ENCODE peak calls at places on chromosomes 4 and X, in six cellular contexts. H is HCT116, C is K562, N is GM12878, B is HepG2, Z is Panc1. V is an unnamed sample.

GRCh38 chr4:1459664-1460511 is 53.6 kb upstream of the NKX1-1 start:
- DNase-seq in H (no peak), C (no peak), N (no peak), B (no peak), Z (no peak), V (peak)

GRCh38 chrX:94942603-94943002 is 1268.6 kb downstream of the FAM133A start:
- DNase-seq in H (no peak), C (no peak), N (no peak), B (no peak), Z (no peak), V (no peak)

GRCh38 chr4:68021185-68021584 is 57.9 kb upstream of the TMPRSS11A start:
- DNase-seq in H (peak), C (no peak), N (no peak), B (no peak), Z (no peak), V (no peak)

GRCh38 chrX:81338924-81339323 is 137.0 kb downstream of the SH3BGRL start:
- DNase-seq in H (no peak), C (no peak), N (no peak), B (no peak), Z (no peak), V (no peak)

GRCh38 chr4:145788765-145789164 is 108.8 kb downstream of the C4orf51 start:
- DNase-seq in H (no peak), C (no peak), N (no peak), B (no peak), Z (no peak), V (no peak)

GRCh38 chr4:106978046-106978774 is 57.9 kb downstream of the DKK2 start:
- DNase-seq in H (no peak), C (no peak), N (no peak), B (no peak), Z (no peak), V (no peak)

GRCh38 chrX:44101300-44101699 is 128.1 kb upstream of the NDP start:
- DNase-seq in H (no peak), C (no peak), N (no peak), B (no peak), Z (no peak), V (no peak)

GRCh38 chrX:98068210-98068609 is 1184.5 kb downstream of the RPA4 start:
- DNase-seq in H (no peak), C (no peak), N (no peak), B (no peak), Z (no peak), V (no peak)

GRCh38 chr4:88467392-88467791 is 10.5 kb downstream of the HERC5 start:
- DNase-seq in H (no peak), C (no peak), N (no peak), B (no peak), Z (no peak), V (no peak)

GRCh38 chr4:139331185-139331584 is 28.9 kb upstream of the NDUFC1 start:
- DNase-seq in H (no peak), C (no peak), N (no peak), B (no peak), Z (no peak), V (no peak)
- TF ChIP-seq SIN3A in H (no peak), C (no peak), N (no peak), B (no peak), Z (no peak), V (no peak)

GRCh38 chr4:173656898-173657297 is 126.9 kb upstream of the HAND2 start:
- DNase-seq in H (no peak), C (no peak), N (no peak), B (no peak), Z (no peak), V (no peak)

DNA sequence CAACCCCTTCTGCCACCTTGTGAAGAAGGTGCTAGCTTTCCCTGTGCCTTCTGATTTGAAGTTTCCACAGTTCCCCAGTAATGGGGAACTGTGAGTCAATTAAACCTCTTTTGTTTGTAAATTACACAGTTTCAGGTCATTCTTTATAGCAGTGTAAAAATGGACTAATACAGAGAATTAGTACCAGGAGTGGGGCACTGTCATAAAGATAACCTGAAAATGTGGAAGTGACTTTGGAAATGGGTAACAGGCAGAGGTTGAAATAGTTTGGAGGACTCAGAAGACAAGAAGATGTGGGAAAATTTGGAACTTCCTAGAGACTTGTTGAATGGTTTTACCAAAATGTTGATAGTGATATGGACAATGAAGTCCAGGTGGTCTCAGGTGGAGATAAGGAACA is 131.0 kb upstream of the HAND2 start:
- DNase-seq in H (no peak), C (no peak), N (no peak), B (no peak), Z (no peak), V (no peak)
- H3K4me3 ChIP-seq in H (no peak), C (no peak), N (no peak), B (no peak), Z (no peak), V (no peak)

DNA sequence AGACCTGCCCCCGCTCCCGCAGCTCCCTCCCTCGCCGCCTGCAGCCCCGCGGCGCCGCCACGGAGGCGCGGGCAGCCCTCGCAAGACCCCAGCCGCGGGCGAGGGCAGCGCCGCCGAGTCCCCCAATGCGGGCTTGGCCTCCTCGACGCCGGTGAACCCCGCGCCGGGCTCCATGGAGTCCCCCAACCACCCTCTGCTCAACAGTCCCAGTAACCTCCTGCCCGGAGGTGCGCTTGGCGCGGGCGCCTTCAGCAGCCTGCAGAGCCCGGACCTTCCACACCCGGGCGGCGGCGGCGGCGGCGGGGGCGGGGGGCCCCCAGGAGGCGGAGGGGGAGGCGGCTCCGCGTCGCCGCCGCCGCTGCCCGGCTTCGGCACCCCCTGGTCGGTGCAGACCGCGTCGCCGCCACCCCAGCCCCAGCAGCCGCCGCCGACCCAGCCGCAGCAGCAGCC is 1.2 kb downstream of the CPEB2 start:
- DNase-seq in H (no peak), C (peak), N (no peak), B (no peak), Z (no peak), V (peak)
- TF ChIP-seq SIN3A in H (no peak), C (no peak), N (no peak), B (no peak), Z (no peak), V (no peak)

GRCh38 chr4:141642711-141643110 is 6.3 kb downstream of the IL15 start:
- DNase-seq in H (no peak), C (no peak), N (no peak), B (no peak), Z (no peak), V (no peak)
- H3K4me3 ChIP-seq in H (no peak), C (no peak), N (no peak), B (no peak), Z (no peak), V (no peak)

DNA sequence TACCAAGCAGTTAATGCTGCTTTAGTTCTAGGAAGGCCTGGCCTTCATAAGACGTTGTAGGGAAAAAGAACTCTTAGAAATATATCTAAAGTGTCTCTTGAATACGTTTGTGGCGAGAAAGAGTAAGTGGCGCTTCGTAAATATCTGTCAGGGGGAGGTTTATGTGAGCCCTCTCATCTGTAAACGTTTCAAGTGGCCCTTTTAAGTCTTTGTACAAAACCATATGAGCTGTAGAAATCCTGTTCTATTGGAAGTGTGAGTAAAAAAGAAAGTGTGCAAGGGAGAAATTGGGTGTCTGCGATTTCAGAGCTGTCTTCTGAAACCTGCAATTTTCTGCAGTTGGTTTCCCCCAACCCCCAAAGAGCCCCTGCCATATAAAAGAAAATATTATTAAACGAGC is 8.6 kb upstream of the INTU start:
- DNase-seq in H (no peak), C (no peak), N (no peak), B (no peak), Z (no peak), V (no peak)
- TF ChIP-seq SIN3A in H (no peak), C (no peak), N (no peak), B (no peak), Z (no peak), V (no peak)

DNA sequence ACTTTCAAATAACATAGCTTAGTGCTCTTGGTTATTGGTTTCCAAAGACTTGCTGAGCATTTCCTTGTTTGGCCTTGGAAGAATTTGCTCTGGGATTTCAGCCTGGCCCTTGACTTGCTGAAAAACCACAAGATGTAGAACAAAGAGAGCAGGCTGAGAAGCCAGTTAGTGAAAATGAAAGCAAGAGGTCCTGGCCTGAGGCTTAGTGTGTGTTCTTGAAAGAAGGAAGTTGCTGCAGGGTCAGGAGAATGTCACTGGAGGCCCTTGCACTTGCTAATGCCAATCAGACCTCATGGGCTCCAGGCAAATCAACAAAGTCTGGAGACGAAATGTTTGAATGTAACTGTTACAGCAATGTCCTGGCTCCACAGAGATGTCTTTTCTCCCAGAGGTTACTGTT is 79.4 kb downstream of the SYNPO2 start:
- DNase-seq in H (no peak), C (no peak), N (peak), B (no peak), Z (no peak), V (no peak)
- H3K4me3 ChIP-seq in H (no peak), C (no peak), N (no peak), B (no peak), Z (no peak), V (no peak)

DNA sequence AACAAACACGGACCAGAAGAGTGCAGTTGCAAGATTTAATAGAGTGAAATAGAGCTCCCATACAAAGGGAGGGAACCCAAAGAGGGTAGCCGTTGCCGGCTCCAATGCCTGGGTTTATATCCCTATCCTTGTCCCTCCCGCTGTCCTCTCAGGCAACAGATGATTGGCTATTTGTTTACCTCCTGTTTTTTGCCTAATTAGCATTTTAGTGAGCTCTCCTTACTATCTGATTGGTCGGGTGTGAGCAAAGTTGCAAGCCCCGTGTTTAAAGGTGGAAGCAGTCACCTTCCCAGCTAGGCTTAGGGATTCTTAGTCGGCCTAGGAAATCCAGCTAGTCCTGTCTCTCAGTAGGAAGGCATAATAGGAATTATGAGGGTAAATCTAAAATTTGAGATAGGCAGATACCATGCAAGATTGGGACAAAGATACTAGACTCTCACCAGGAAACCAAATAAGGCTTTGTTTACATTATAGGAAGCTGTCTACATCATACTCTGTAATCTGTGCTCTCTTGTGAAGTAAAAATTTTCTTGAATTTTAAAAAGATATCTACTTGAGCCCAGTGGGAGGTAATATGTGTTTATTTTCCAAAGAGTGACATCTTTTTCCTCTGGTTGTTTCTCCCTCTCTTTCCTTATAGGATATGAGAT is 65.9 kb downstream of the ATP10D start:
- DNase-seq in H (no peak), C (no peak), N (no peak), B (no peak), Z (no peak), V (no peak)
- TF ChIP-seq SIN3A in H (no peak), C (no peak), N (no peak), B (no peak), Z (no peak), V (no peak)

DNA sequence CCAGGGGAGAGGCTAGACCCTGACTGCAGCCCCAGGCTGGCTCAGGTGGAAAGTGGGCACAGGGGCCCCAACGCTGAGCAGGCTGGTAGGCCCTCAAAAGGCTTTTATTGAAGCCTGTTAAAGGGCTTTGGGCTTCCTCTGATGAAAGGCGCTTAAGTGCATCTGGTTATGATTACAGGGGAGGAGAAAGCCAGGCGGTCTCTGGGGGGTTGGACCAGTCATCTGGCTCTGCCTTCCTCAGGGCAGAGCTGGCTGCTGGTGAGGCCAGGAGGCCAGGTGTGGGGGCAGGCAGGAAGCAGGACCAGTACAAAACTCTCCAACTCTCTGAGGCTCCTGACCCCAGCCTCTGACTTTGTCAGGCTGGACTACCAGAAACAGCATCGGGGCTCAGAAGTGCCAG is 68.8 kb upstream of the BCOR start:
- DNase-seq in H (no peak), C (no peak), N (no peak), B (no peak), Z (no peak), V (peak)
- H3K4me3 ChIP-seq in H (peak), C (no peak), N (no peak), B (no peak), Z (no peak), V (no peak)

V was measured in SK-N-SH.